ENCODE peak calls at places on chromosomes 13 and 19, in six cellular contexts. I is endothelial cell, J is BJ, W is mesothelial cell of epicardium, S is AG10803, P is heart left ventricle. R is an unnamed sample.

GRCh38 chr19:19403373-19403901 is 2.0 kb upstream of the GATAD2A start:
- DNase-seq in S (peak; percentile 59), P (no peak), I (no peak), W (no peak), J (no peak), R (no peak)

GRCh38 chr19:4861147-4861546 is 6.3 kb downstream of the PLIN3 start:
- DNase-seq in W (peak; percentile 37), P (no peak), S (no peak), J (no peak), I (no peak), R (no peak)

GRCh38 chr19:40233811-40234389 is 7.4 kb upstream of the CCNP start:
- DNase-seq in P (no peak), I (no peak), W (no peak), S (no peak), J (no peak), R (no peak)

GRCh38 chr19:52566588-52566987 is 3.5 kb upstream of the ZNF701 start:
- DNase-seq in P (no peak), I (no peak), W (no peak), S (peak; percentile 10), J (peak; percentile 3), R (no peak)

GRCh38 chr19:11096210-11096841 is 7.1 kb downstream of the LDLR start:
- DNase-seq in S (peak; percentile 81), P (peak; percentile 79), J (no peak), I (no peak), W (no peak), R (no peak)

GRCh38 chr19:41415154-41415571 is 12.0 kb downstream of the B3GNT8 start:
- DNase-seq in P (no peak), I (no peak), W (no peak), S (no peak), J (no peak), R (no peak)

GRCh38 chr19:1081301-1082164 is 13.6 kb downstream of the POLR2E start:
- DNase-seq in W (no peak), J (no peak), P (no peak), I (no peak), S (no peak), R (no peak)

GRCh38 chr13:30338331-30338851 is 31.0 kb upstream of the KATNAL1 start:
- DNase-seq in P (no peak), J (no peak), I (no peak), W (no peak), S (peak; percentile 37), R (no peak)

GRCh38 chr19:46976845-46977320 is 42.8 kb upstream of the NPAS1 start:
- DNase-seq in P (peak; percentile 65), J (peak; percentile 66), S (peak; percentile 93), W (no peak), I (no peak), R (peak; percentile 57)

GRCh38 chr13:76722782-76723181 is 163.4 kb downstream of the KCTD12 start:
- DNase-seq in S (no peak), P (no peak), J (no peak), I (no peak), W (no peak), R (no peak)

GRCh38 chr19:17865364-17866311 is 5.9 kb downstream of the RPL18A start:
- DNase-seq in P (no peak), I (no peak), S (no peak), J (no peak), W (no peak), R (no peak)

GRCh38 chr19:21612403-21612872 is 107.0 kb downstream of the ZNF429 start:
- DNase-seq in I (no peak), J (no peak), S (no peak), P (no peak), W (no peak), R (no peak)

GRCh38 chr19:21617740-21618339 is 112.4 kb downstream of the ZNF429 start:
- DNase-seq in P (no peak), J (no peak), W (no peak), I (no peak), S (no peak), R (no peak)
- TF ChIP-seq CTCF in P (no peak), J (no peak), W (no peak), I (no peak), S (no peak), R (no peak)

GRCh38 chr19:12696366-12697335 is at the start of gene FBXW9:
- DNase-seq in P (peak; percentile 96), S (peak; percentile 95), J (peak; percentile 63), W (peak; percentile 93), I (peak; percentile 94), R (peak; percentile 99)
- TF ChIP-seq CTCF in P (no peak), S (no peak), J (no peak), W (no peak), I (no peak), R (no peak)

GRCh38 chr19:35785087-35785627 is 9.8 kb downstream of the ARHGAP33 start:
- DNase-seq in P (no peak), W (no peak), I (no peak), S (no peak), J (no peak), R (no peak)
- TF ChIP-seq CTCF in P (no peak), W (no peak), I (no peak), S (no peak), J (no peak), R (no peak)

DNA sequence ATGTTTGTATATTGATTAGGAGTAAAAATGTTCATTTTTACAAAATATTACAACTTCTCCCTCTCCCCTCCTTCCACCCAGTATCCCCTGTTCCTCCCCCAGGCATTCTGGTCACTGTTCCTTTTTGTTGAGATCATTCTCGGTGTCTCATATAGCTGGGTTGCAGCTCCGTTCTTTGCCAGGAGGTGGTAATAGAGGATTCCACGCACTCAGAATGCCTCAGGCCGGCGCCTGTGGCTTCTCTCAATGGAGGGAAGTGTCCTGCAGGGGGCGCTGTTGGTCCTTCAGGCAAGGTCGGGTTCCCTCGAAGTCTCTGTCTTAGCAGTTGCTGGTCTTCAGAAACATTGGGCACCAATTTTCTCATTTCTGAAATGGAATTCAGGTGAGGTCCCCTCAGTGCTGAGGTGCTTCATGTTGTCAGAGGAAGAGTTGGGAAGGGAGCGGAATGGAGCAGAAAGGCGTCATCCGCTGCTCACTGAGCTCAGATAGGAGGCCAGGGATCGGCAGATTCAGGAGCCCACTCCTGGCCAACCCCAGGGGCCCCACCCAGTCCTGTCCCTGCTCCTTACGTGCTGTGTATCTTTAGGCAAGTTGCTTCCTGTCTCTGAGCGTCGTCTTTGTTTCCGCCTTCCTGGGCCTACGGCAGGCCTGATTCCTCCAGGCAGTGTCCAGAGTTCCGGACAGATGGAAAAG is 10.3 kb upstream of the GARIN5A start:
- DNase-seq in P (no peak), S (peak; percentile 11), W (no peak), I (no peak), J (no peak), R (no peak)
- TF ChIP-seq CTCF in P (peak; percentile 32), S (peak; percentile 42), W (peak; percentile 63), I (peak; percentile 34), J (peak; percentile 50), R (peak; percentile 45)

DNA sequence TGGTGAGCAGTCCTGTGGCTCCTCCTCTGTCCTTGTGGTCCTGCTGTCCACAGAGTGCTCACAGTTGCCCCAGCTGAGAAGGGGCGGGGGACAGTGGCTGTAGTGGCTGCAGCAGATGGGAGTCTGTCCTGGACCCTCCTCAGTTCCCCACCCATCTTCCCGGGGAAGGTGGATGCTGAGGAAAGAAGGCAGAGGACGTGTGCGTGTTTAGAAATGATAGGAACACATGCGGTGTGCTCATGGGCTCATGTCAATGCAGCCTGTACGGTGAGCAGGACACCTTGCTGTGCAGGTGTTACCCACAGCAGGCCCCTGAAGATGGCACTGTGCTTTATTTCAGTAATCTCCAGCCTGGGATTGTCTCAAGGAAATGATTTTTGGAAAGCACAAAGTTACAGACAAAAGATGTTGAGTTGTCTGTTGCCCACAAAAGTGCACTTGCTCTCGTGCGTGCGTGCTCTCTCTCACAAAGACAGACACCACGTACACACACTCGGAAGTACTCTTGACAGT is 49.2 kb upstream of the TEX29 start:
- DNase-seq in W (no peak), I (no peak), S (no peak), P (no peak), J (no peak), R (no peak)
- TF ChIP-seq CTCF in W (no peak), I (no peak), S (no peak), P (no peak), J (no peak), R (no peak)

DNA sequence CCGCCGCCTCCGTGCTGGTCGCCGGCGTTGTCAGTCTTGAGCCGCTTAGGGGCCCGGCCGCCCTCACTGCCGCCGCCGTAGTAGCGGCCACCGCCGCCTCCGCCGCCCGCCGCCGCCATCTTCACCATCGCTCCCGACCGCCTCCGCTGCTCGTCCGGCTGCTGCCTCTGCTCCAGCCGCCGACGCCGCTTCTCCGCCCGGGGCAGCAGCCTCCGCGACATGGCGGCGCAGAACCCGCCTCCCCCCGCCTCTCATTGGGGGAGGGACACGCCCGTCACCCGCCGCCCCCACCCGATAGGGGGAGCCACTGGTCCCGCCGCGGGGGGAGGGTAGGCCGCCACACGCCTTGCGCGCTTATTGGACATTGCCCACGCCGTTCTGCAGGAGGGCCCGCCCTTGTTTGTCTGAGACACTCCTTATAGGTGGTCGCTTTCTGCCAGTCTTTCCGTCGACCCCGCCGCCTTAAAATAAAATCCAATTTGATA is at the start of gene HNRNPL:
- DNase-seq in P (peak; percentile 100), I (peak; percentile 99), J (no peak), W (peak; percentile 99), S (no peak), R (peak; percentile 99)
- TF ChIP-seq CTCF in P (peak; percentile 62), I (peak; percentile 89), J (peak; percentile 69), W (peak; percentile 81), S (peak; percentile 45), R (peak; percentile 12)

DNA sequence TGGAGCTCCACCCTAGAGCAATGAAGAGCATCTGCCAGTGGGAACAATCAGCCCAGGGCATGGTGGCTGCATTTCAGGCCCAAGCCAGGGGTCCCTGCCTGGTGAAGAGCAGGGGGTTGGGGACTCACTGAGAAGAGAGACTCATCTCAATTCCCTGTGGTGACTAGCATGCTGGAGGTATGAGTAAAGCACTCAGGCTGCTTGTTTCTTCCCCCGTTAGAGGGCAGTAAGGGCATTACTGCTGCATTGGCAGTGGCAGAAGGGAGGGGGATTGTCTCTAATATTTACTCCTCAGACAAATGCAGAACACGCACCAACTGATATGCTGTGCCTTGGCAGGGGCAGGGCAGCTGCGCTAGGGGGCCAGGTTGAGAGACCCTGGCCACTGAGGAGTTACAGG is 329.1 kb downstream of the SLITRK5 start:
- DNase-seq in S (peak; percentile 32), P (no peak), W (no peak), J (no peak), I (no peak), R (no peak)
- TF ChIP-seq CTCF in S (peak; percentile 49), P (no peak), W (no peak), J (no peak), I (no peak), R (no peak)

GRCh38 chr13:87777395-87777794 is 106.2 kb downstream of the SLITRK5 start:
- DNase-seq in I (no peak), J (no peak), W (no peak), P (no peak), S (no peak), R (no peak)
- TF ChIP-seq CTCF in I (no peak), J (no peak), W (no peak), P (no peak), S (no peak), R (no peak)

GRCh38 chr13:29021717-29022116 is 201.6 kb downstream of the MTUS2 start:
- DNase-seq in P (no peak), S (no peak), J (no peak), W (no peak), I (no peak), R (no peak)
- TF ChIP-seq CTCF in P (no peak), S (no peak), J (no peak), W (no peak), I (no peak), R (no peak)